ENCODE peak calls at places on chromosomes 16 and 17, in five cellular contexts. One of them, this sample, is unnamed.

GRCh38 chr16:84593825-84594724 is 23.8 kb downstream of the COTL1 start:
- DNase-seq in NCI-H2081: no peak
- DNase-seq in hypothalamus: peak; percentile 70
- DNase-seq in prostate gland: no peak
- DNase-seq in activated CD4-positive, alpha-beta memory T cell treated with anti-CD3 and anti-CD28 coated beads, Interleukin-2, amount 10 ng/mL, durations not matched to agents 7 days and 5 days: peak; percentile 91
- DNase-seq in this sample: no peak

GRCh38 chr17:63698886-63699637 is 863 bp downstream of the LIMD2 start:
- DNase-seq in activated CD4-positive, alpha-beta memory T cell treated with anti-CD3 and anti-CD28 coated beads, Interleukin-2, amount 10 ng/mL, durations not matched to agents 7 days and 5 days: peak; percentile 90
- DNase-seq in prostate gland: no peak
- DNase-seq in NCI-H2081: peak; percentile 29
- DNase-seq in hypothalamus: peak; percentile 25
- DNase-seq in this sample: no peak

GRCh38 chr17:40803617-40804082 is 3.9 kb upstream of the KRT28 start:
- DNase-seq in prostate gland: peak; percentile 82
- DNase-seq in NCI-H2081: peak; percentile 90
- DNase-seq in hypothalamus: peak; percentile 32
- DNase-seq in activated CD4-positive, alpha-beta memory T cell treated with anti-CD3 and anti-CD28 coated beads, Interleukin-2, amount 10 ng/mL, durations not matched to agents 7 days and 5 days: peak; percentile 79
- DNase-seq in this sample: peak; percentile 38

GRCh38 chr17:31112001-31112661 is 17.4 kb downstream of the NF1 start:
- DNase-seq in NCI-H2081: no peak
- DNase-seq in activated CD4-positive, alpha-beta memory T cell treated with anti-CD3 and anti-CD28 coated beads, Interleukin-2, amount 10 ng/mL, durations not matched to agents 7 days and 5 days: no peak
- DNase-seq in prostate gland: no peak
- DNase-seq in hypothalamus: no peak
- DNase-seq in this sample: no peak

GRCh38 chr17:40104570-40105471 is 4.4 kb upstream of the NR1D1 start:
- DNase-seq in prostate gland: peak; percentile 54
- DNase-seq in NCI-H2081: no peak
- DNase-seq in hypothalamus: no peak
- DNase-seq in activated CD4-positive, alpha-beta memory T cell treated with anti-CD3 and anti-CD28 coated beads, Interleukin-2, amount 10 ng/mL, durations not matched to agents 7 days and 5 days: no peak
- DNase-seq in this sample: no peak

GRCh38 chr17:77085916-77086432 is 54.8 kb upstream of the SEC14L1 start:
- DNase-seq in prostate gland: no peak
- DNase-seq in NCI-H2081: peak; percentile 94
- DNase-seq in activated CD4-positive, alpha-beta memory T cell treated with anti-CD3 and anti-CD28 coated beads, Interleukin-2, amount 10 ng/mL, durations not matched to agents 7 days and 5 days: no peak
- DNase-seq in hypothalamus: no peak
- DNase-seq in this sample: no peak

GRCh38 chr17:35116845-35117244 is 2.8 kb downstream of the RAD51D start:
- DNase-seq in hypothalamus: no peak
- DNase-seq in NCI-H2081: no peak
- DNase-seq in activated CD4-positive, alpha-beta memory T cell treated with anti-CD3 and anti-CD28 coated beads, Interleukin-2, amount 10 ng/mL, durations not matched to agents 7 days and 5 days: no peak
- DNase-seq in prostate gland: no peak
- DNase-seq in this sample: no peak

GRCh38 chr16:19804538-19805323 is 79.9 kb downstream of the GPRC5B start:
- DNase-seq in NCI-H2081: peak; percentile 99
- DNase-seq in activated CD4-positive, alpha-beta memory T cell treated with anti-CD3 and anti-CD28 coated beads, Interleukin-2, amount 10 ng/mL, durations not matched to agents 7 days and 5 days: peak; percentile 62
- DNase-seq in hypothalamus: no peak
- DNase-seq in prostate gland: peak; percentile 15
- DNase-seq in this sample: no peak

GRCh38 chr16:57270221-57271062 is 14.0 kb downstream of the PLLP start:
- DNase-seq in hypothalamus: peak; percentile 86
- DNase-seq in prostate gland: no peak
- DNase-seq in NCI-H2081: no peak
- DNase-seq in activated CD4-positive, alpha-beta memory T cell treated with anti-CD3 and anti-CD28 coated beads, Interleukin-2, amount 10 ng/mL, durations not matched to agents 7 days and 5 days: no peak
- DNase-seq in this sample: no peak

GRCh38 chr16:14310519-14310991 is 239.4 kb downstream of the MRTFB start:
- DNase-seq in prostate gland: no peak
- DNase-seq in NCI-H2081: no peak
- DNase-seq in activated CD4-positive, alpha-beta memory T cell treated with anti-CD3 and anti-CD28 coated beads, Interleukin-2, amount 10 ng/mL, durations not matched to agents 7 days and 5 days: no peak
- DNase-seq in hypothalamus: no peak
- DNase-seq in this sample: no peak

GRCh38 chr17:61686114-61686513 is 95.1 kb upstream of the NACA2 start:
- DNase-seq in hypothalamus: no peak
- DNase-seq in activated CD4-positive, alpha-beta memory T cell treated with anti-CD3 and anti-CD28 coated beads, Interleukin-2, amount 10 ng/mL, durations not matched to agents 7 days and 5 days: no peak
- DNase-seq in NCI-H2081: no peak
- DNase-seq in prostate gland: no peak
- DNase-seq in this sample: no peak

GRCh38 chr16:76527244-76527643 is 250.0 kb downstream of the CNTNAP4 start:
- DNase-seq in hypothalamus: no peak
- DNase-seq in activated CD4-positive, alpha-beta memory T cell treated with anti-CD3 and anti-CD28 coated beads, Interleukin-2, amount 10 ng/mL, durations not matched to agents 7 days and 5 days: no peak
- DNase-seq in NCI-H2081: no peak
- DNase-seq in prostate gland: no peak
- DNase-seq in this sample: no peak

GRCh38 chr17:51391992-51392654 is 131.8 kb downstream of the UTP18 start:
- DNase-seq in activated CD4-positive, alpha-beta memory T cell treated with anti-CD3 and anti-CD28 coated beads, Interleukin-2, amount 10 ng/mL, durations not matched to agents 7 days and 5 days: no peak
- DNase-seq in hypothalamus: no peak
- DNase-seq in prostate gland: no peak
- DNase-seq in NCI-H2081: no peak
- DNase-seq in this sample: no peak

GRCh38 chr16:27222499-27223225 is 19.3 kb downstream of the KDM8 start:
- DNase-seq in NCI-H2081: peak; percentile 3
- DNase-seq in activated CD4-positive, alpha-beta memory T cell treated with anti-CD3 and anti-CD28 coated beads, Interleukin-2, amount 10 ng/mL, durations not matched to agents 7 days and 5 days: no peak
- DNase-seq in prostate gland: no peak
- DNase-seq in hypothalamus: no peak
- DNase-seq in this sample: no peak

GRCh38 chr17:17811381-17812210 is 25.2 kb downstream of the SREBF1 start:
- DNase-seq in prostate gland: no peak
- DNase-seq in hypothalamus: no peak
- DNase-seq in activated CD4-positive, alpha-beta memory T cell treated with anti-CD3 and anti-CD28 coated beads, Interleukin-2, amount 10 ng/mL, durations not matched to agents 7 days and 5 days: no peak
- DNase-seq in NCI-H2081: no peak
- DNase-seq in this sample: peak; percentile 75

GRCh38 chr17:38464251-38464722 is 36.0 kb downstream of the ARHGAP23 start:
- DNase-seq in hypothalamus: peak; percentile 56
- DNase-seq in NCI-H2081: no peak
- DNase-seq in activated CD4-positive, alpha-beta memory T cell treated with anti-CD3 and anti-CD28 coated beads, Interleukin-2, amount 10 ng/mL, durations not matched to agents 7 days and 5 days: no peak
- DNase-seq in prostate gland: no peak
- DNase-seq in this sample: no peak

GRCh38 chr16:15650019-15650697 is at the start of gene NDE1:
- DNase-seq in NCI-H2081: peak; percentile 89
- DNase-seq in activated CD4-positive, alpha-beta memory T cell treated with anti-CD3 and anti-CD28 coated beads, Interleukin-2, amount 10 ng/mL, durations not matched to agents 7 days and 5 days: peak; percentile 91
- DNase-seq in prostate gland: peak; percentile 95
- DNase-seq in hypothalamus: peak; percentile 89
- DNase-seq in this sample: peak; percentile 61

GRCh38 chr16:30934827-30935557 is 11.6 kb downstream of the FBXL19 start:
- DNase-seq in hypothalamus: peak; percentile 22
- DNase-seq in activated CD4-positive, alpha-beta memory T cell treated with anti-CD3 and anti-CD28 coated beads, Interleukin-2, amount 10 ng/mL, durations not matched to agents 7 days and 5 days: peak; percentile 57
- DNase-seq in NCI-H2081: peak; percentile 7
- DNase-seq in prostate gland: no peak
- DNase-seq in this sample: no peak

GRCh38 chr17:57293077-57293476 is 36.8 kb downstream of the MSI2 start:
- DNase-seq in prostate gland: peak; percentile 81
- DNase-seq in activated CD4-positive, alpha-beta memory T cell treated with anti-CD3 and anti-CD28 coated beads, Interleukin-2, amount 10 ng/mL, durations not matched to agents 7 days and 5 days: no peak
- DNase-seq in hypothalamus: no peak
- DNase-seq in NCI-H2081: no peak
- DNase-seq in this sample: no peak

GRCh38 chr17:72445055-72445991 is 324.5 kb downstream of the SOX9 start:
- DNase-seq in hypothalamus: peak; percentile 46
- DNase-seq in activated CD4-positive, alpha-beta memory T cell treated with anti-CD3 and anti-CD28 coated beads, Interleukin-2, amount 10 ng/mL, durations not matched to agents 7 days and 5 days: no peak
- DNase-seq in NCI-H2081: no peak
- DNase-seq in prostate gland: no peak
- DNase-seq in this sample: no peak

GRCh38 chr17:63364387-63364786 is 81.7 kb downstream of the CYB561 start:
- DNase-seq in NCI-H2081: no peak
- DNase-seq in prostate gland: peak; percentile 24
- DNase-seq in hypothalamus: no peak
- DNase-seq in activated CD4-positive, alpha-beta memory T cell treated with anti-CD3 and anti-CD28 coated beads, Interleukin-2, amount 10 ng/mL, durations not matched to agents 7 days and 5 days: no peak
- DNase-seq in this sample: peak; percentile 97

GRCh38 chr17:30314474-30314873 is 19.4 kb downstream of the TMIGD1 start:
- DNase-seq in activated CD4-positive, alpha-beta memory T cell treated with anti-CD3 and anti-CD28 coated beads, Interleukin-2, amount 10 ng/mL, durations not matched to agents 7 days and 5 days: no peak
- DNase-seq in prostate gland: no peak
- DNase-seq in NCI-H2081: no peak
- DNase-seq in hypothalamus: no peak
- DNase-seq in this sample: no peak

GRCh38 chr16:49081556-49081955 is 200.1 kb downstream of the CBLN1 start:
- DNase-seq in prostate gland: no peak
- DNase-seq in NCI-H2081: no peak
- DNase-seq in hypothalamus: no peak
- DNase-seq in activated CD4-positive, alpha-beta memory T cell treated with anti-CD3 and anti-CD28 coated beads, Interleukin-2, amount 10 ng/mL, durations not matched to agents 7 days and 5 days: no peak
- DNase-seq in this sample: no peak

GRCh38 chr17:77100009-77100408 is 40.8 kb upstream of the SEC14L1 start:
- DNase-seq in hypothalamus: peak; percentile 60
- DNase-seq in NCI-H2081: no peak
- DNase-seq in prostate gland: no peak
- DNase-seq in activated CD4-positive, alpha-beta memory T cell treated with anti-CD3 and anti-CD28 coated beads, Interleukin-2, amount 10 ng/mL, durations not matched to agents 7 days and 5 days: no peak
- DNase-seq in this sample: no peak

GRCh38 chr17:13698832-13699231 is 97.1 kb upstream of the HS3ST3A1 start:
- DNase-seq in prostate gland: no peak
- DNase-seq in activated CD4-positive, alpha-beta memory T cell treated with anti-CD3 and anti-CD28 coated beads, Interleukin-2, amount 10 ng/mL, durations not matched to agents 7 days and 5 days: no peak
- DNase-seq in NCI-H2081: no peak
- DNase-seq in hypothalamus: no peak
- DNase-seq in this sample: no peak

GRCh38 chr16:57627184-57627871 is 1.1 kb upstream of the ADGRG1 start:
- DNase-seq in hypothalamus: peak; percentile 37
- DNase-seq in activated CD4-positive, alpha-beta memory T cell treated with anti-CD3 and anti-CD28 coated beads, Interleukin-2, amount 10 ng/mL, durations not matched to agents 7 days and 5 days: no peak
- DNase-seq in prostate gland: no peak
- DNase-seq in NCI-H2081: no peak
- DNase-seq in this sample: no peak

GRCh38 chr16:397736-398332 is 835 bp downstream of the NME4 start:
- DNase-seq in activated CD4-positive, alpha-beta memory T cell treated with anti-CD3 and anti-CD28 coated beads, Interleukin-2, amount 10 ng/mL, durations not matched to agents 7 days and 5 days: peak; percentile 37
- DNase-seq in hypothalamus: peak; percentile 46
- DNase-seq in NCI-H2081: no peak
- DNase-seq in prostate gland: peak; percentile 82
- DNase-seq in this sample: no peak

GRCh38 chr16:79361132-79361751 is 239.3 kb downstream of the MAF start:
- DNase-seq in NCI-H2081: no peak
- DNase-seq in hypothalamus: no peak
- DNase-seq in activated CD4-positive, alpha-beta memory T cell treated with anti-CD3 and anti-CD28 coated beads, Interleukin-2, amount 10 ng/mL, durations not matched to agents 7 days and 5 days: no peak
- DNase-seq in prostate gland: no peak
- DNase-seq in this sample: no peak

GRCh38 chr17:73389411-73389810 is 77.6 kb upstream of the CDC42EP4 start:
- DNase-seq in NCI-H2081: no peak
- DNase-seq in prostate gland: no peak
- DNase-seq in hypothalamus: no peak
- DNase-seq in activated CD4-positive, alpha-beta memory T cell treated with anti-CD3 and anti-CD28 coated beads, Interleukin-2, amount 10 ng/mL, durations not matched to agents 7 days and 5 days: no peak
- DNase-seq in this sample: no peak

GRCh38 chr16:3467920-3468319 is 24.4 kb downstream of the NAA60 start:
- DNase-seq in activated CD4-positive, alpha-beta memory T cell treated with anti-CD3 and anti-CD28 coated beads, Interleukin-2, amount 10 ng/mL, durations not matched to agents 7 days and 5 days: no peak
- DNase-seq in prostate gland: no peak
- DNase-seq in NCI-H2081: no peak
- DNase-seq in hypothalamus: no peak
- DNase-seq in this sample: peak; percentile 56

GRCh38 chr17:77778636-77779524 is 179.6 kb upstream of the TNRC6C start:
- DNase-seq in NCI-H2081: peak; percentile 64
- DNase-seq in prostate gland: peak; percentile 76
- DNase-seq in activated CD4-positive, alpha-beta memory T cell treated with anti-CD3 and anti-CD28 coated beads, Interleukin-2, amount 10 ng/mL, durations not matched to agents 7 days and 5 days: no peak
- DNase-seq in hypothalamus: peak; percentile 90
- DNase-seq in this sample: peak; percentile 10

This sample was measured in LNCaP clone FGC.